ENCODE peak calls at places on chromosomes 12 and 14, in six cellular contexts. E is aorta, G is AG04450, K is IMR-90, V is lung, U is small intestine. D is an unnamed sample.

GRCh38 chr12:116319851-116320621 is 42.5 kb upstream of the MED13L start:
- DNase-seq in E (no peak), G (peak; percentile 81), K (peak; percentile 96), V (no peak), U (no peak), D (no peak)

GRCh38 chr12:62252576-62252975 is 7.6 kb upstream of the USP15 start:
- DNase-seq in E (no peak), G (no peak), K (peak; percentile 54), V (no peak), U (no peak), D (no peak)

GRCh38 chr12:96343347-96343954 is 56.8 kb downstream of the CDK17 start:
- DNase-seq in E (no peak), G (no peak), K (peak; percentile 22), V (no peak), U (peak; percentile 39), D (peak; percentile 39)

GRCh38 chr12:128338344-128338743 is 71.4 kb downstream of the TMEM132C start:
- DNase-seq in E (no peak), G (no peak), K (no peak), V (no peak), U (no peak), D (no peak)

GRCh38 chr14:103488960-103489359 is 33.7 kb downstream of the CKB start:
- DNase-seq in E (no peak), G (peak; percentile 16), K (peak; percentile 82), V (no peak), U (no peak), D (no peak)

GRCh38 chr14:65225299-65226159 is 123.2 kb upstream of the MAX start:
- DNase-seq in E (no peak), G (no peak), K (no peak), V (no peak), U (no peak), D (no peak)

GRCh38 chr14:92973265-92973797 is 50.4 kb downstream of the CHGA start:
- DNase-seq in E (peak; percentile 91), G (no peak), K (peak; percentile 53), V (peak; percentile 70), U (peak; percentile 60), D (no peak)

GRCh38 chr12:50017047-50017446 is 8.2 kb downstream of the RACGAP1 start:
- DNase-seq in E (no peak), G (peak; percentile 67), K (peak; percentile 93), V (peak; percentile 72), U (peak; percentile 17), D (no peak)

GRCh38 chr14:41925409-41925808 is 318.7 kb downstream of the LRFN5 start:
- DNase-seq in E (no peak), G (no peak), K (peak; percentile 1), V (no peak), U (no peak), D (no peak)

GRCh38 chr14:22614240-22614799 is 16.2 kb downstream of the ABHD4 start:
- DNase-seq in E (no peak), G (peak; percentile 84), K (peak; percentile 98), V (no peak), U (no peak), D (no peak)

GRCh38 chr12:48583728-48584127 is 13.9 kb upstream of the LALBA start:
- DNase-seq in E (no peak), G (no peak), K (no peak), V (no peak), U (no peak), D (no peak)

GRCh38 chr12:27052176-27052575 is 29.8 kb downstream of the MED21 start:
- DNase-seq in E (no peak), G (no peak), K (no peak), V (no peak), U (no peak), D (no peak)

GRCh38 chr12:21527451-21528180 is 1.5 kb downstream of the SPX start:
- DNase-seq in E (peak; percentile 87), G (no peak), K (peak; percentile 18), V (peak; percentile 38), U (peak; percentile 5), D (peak; percentile 52)

GRCh38 chr14:50038398-50039119 is 77.8 kb downstream of the VCPKMT start:
- DNase-seq in E (no peak), G (peak; percentile 74), K (peak; percentile 98), V (peak; percentile 42), U (no peak), D (no peak)

GRCh38 chr12:53190108-53190729 is 9.5 kb upstream of the CSAD start:
- DNase-seq in E (peak; percentile 91), G (no peak), K (peak; percentile 59), V (no peak), U (peak; percentile 60), D (peak; percentile 50)

DNA sequence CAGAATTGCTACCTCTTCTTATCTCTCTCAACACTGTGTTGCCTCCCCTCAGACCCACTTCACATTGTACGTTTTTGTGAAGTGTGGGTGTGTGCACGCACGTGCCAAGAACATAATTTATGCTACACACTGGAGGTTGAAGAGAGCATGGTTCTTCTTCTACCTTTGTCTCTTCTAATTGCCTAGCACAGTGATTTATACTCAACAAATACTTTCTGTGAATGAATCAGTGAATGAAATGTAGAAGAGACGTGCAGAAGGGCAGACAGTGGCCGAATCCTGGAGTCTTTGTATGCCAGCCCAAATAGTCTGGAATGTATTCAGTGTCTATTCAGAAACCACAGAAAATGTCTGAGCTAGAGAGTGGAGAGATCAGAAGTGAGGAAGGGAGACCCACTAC is 4.6 kb upstream of the SAMD4A start:
- DNase-seq in E (no peak), G (no peak), K (peak; percentile 57), V (no peak), U (no peak), D (no peak)
- H3K27ac ChIP-seq in E (no peak overlapping the region), G (no peak overlapping the region), K (no peak overlapping the region), V (no peak overlapping the region), U (no peak overlapping the region), D (no peak overlapping the region)

GRCh38 chr12:13097526-13097925 is 5.9 kb downstream of the GSG1 start:
- DNase-seq in E (no peak), G (no peak), K (no peak), V (no peak), U (peak; percentile 57), D (no peak)
- H3K4me3 ChIP-seq in E (no peak overlapping the region), G (no peak overlapping the region), K (no peak overlapping the region), V (no peak overlapping the region), U (no peak overlapping the region), D (no peak overlapping the region)

GRCh38 chr14:75927564-75928087 is 54.2 kb downstream of the TGFB3 start:
- DNase-seq in E (no peak), G (no peak), K (no peak), V (no peak), U (no peak), D (no peak)
- H3K9me3 ChIP-seq in E (no peaks in the 10 kb centered on the region), G (no peaks in the 10 kb centered on the region), K (no peaks in the 10 kb centered on the region), V (no peaks in the 10 kb centered on the region), U (no peaks in the 10 kb centered on the region), D (no peaks in the 10 kb centered on the region)

GRCh38 chr14:70339970-70340369 is 19.5 kb downstream of the COX16 start:
- DNase-seq in E (no peak), G (no peak), K (no peak), V (no peak), U (no peak), D (no peak)
- H3K27ac ChIP-seq in E (no peak overlapping the region), G (no peak overlapping the region), K (no peak overlapping the region), V (no peak overlapping the region), U (no peak overlapping the region), D (no peak overlapping the region)

D was measured in CD4-positive, alpha-beta memory T cell.